ENCODE peak calls at places on chromosomes 12 and 14, in seven cellular contexts. Q is fibroblast of pulmonary artery, N is tibial artery, P is activated T-helper 1 cell treated with Interleukin-2 at 50 U/mL for 16 hours, T is astrocyte of the hippocampus, U is RPMI7951, K is posterior cingulate gyrus. Y is an unnamed sample.
A peak's percentile ranks its signal among the peaks of the same experiment; 100 is the strongest.

GRCh38 chr12:87348071-87348470 is 681.1 kb downstream of the C12orf50 start:
- DNase-seq in Q (no peak), N (no peak), P (no peak), T (no peak), U (no peak), K (no peak), Y (no peak)

GRCh38 chr14:53151523-53151866 is 1.6 kb downstream of the DDHD1 start:
- DNase-seq in Q (no peak), N (no peak), P (no peak), T (no peak), U (no peak), K (peak; percentile 78), Y (no peak)

GRCh38 chr12:52539821-52540173 is 13.1 kb downstream of the KRT71 start:
- DNase-seq in Q (no peak), N (no peak), P (no peak), T (no peak), U (no peak), K (no peak), Y (no peak)

GRCh38 chr14:50001146-50001998 is 108.5 kb downstream of the ARF6 start:
- DNase-seq in Q (peak; percentile 70), N (peak; percentile 57), P (peak; percentile 57), T (peak; percentile 72), U (peak; percentile 93), K (no peak), Y (peak; percentile 40)

GRCh38 chr14:92961567-92961855 is 38.6 kb downstream of the CHGA start:
- DNase-seq in Q (no peak), N (no peak), P (no peak), T (no peak), U (no peak), K (peak; percentile 57), Y (no peak)

GRCh38 chr12:53700567-53700966 is 24.7 kb upstream of the ATP5MC2 start:
- DNase-seq in Q (no peak), N (no peak), P (no peak), T (no peak), U (no peak), K (peak; percentile 88), Y (no peak)

GRCh38 chr12:114013601-114014345 is 47.6 kb upstream of the RBM19 start:
- DNase-seq in Q (peak; percentile 45), N (no peak), P (no peak), T (peak; percentile 2), U (peak; percentile 25), K (no peak), Y (no peak)

GRCh38 chr12:104056419-104056972 is 6.5 kb upstream of the GLT8D2 start:
- DNase-seq in Q (no peak), N (no peak), P (no peak), T (no peak), U (peak; percentile 45), K (no peak), Y (no peak)

GRCh38 chr12:1845886-1846285 is 25.5 kb downstream of the LRTM2 start:
- DNase-seq in Q (no peak), N (no peak), P (no peak), T (no peak), U (no peak), K (no peak), Y (no peak)

GRCh38 chr12:98123186-98123585 is 392.2 kb upstream of the TMPO start:
- DNase-seq in Q (no peak), N (no peak), P (no peak), T (no peak), U (no peak), K (no peak), Y (no peak)

GRCh38 chr12:53659011-53659551 is 16.8 kb downstream of the ATP5MC2 start:
- DNase-seq in Q (peak; percentile 93), N (peak; percentile 69), P (no peak), T (peak; percentile 95), U (peak; percentile 80), K (peak; percentile 90), Y (no peak)

GRCh38 chr12:52629251-52630103 is 11.1 kb upstream of the KRT73 start:
- DNase-seq in Q (no peak), N (no peak), P (no peak), T (no peak), U (no peak), K (peak; percentile 70), Y (no peak)

GRCh38 chr12:27818421-27818918 is 38.4 kb upstream of the MANSC4 start:
- DNase-seq in Q (no peak), N (no peak), P (no peak), T (no peak), U (no peak), K (no peak), Y (no peak)

GRCh38 chr12:100672075-100672592 is 98.7 kb downstream of the GAS2L3 start:
- DNase-seq in Q (no peak), N (no peak), P (no peak), T (no peak), U (no peak), K (no peak), Y (no peak)